ENCODE peak calls at places on chromosome 1, in six cellular contexts. W is IMR-90, M is mesendoderm, B is mesenchymal stem cell, T is H1, O is trophoblast cell. R is an unnamed sample.
A peak's percentile ranks its signal among the peaks of the same experiment; 100 is the strongest.

GRCh38 chr1:153598309-153599172 is 14.4 kb downstream of the S100A16 start:
- DNase-seq in W (peak; percentile 78), O (no peak), T (peak; percentile 63), B (peak; percentile 82), M (peak; percentile 91), R (no peak)

GRCh38 chr1:35590476-35591040 is 17.4 kb downstream of the TFAP2E start:
- DNase-seq in T (no peak), B (no peak), M (no peak), W (no peak), O (no peak), R (no peak)

GRCh38 chr1:82777240-82777639 is 976.5 kb downstream of the ADGRL2 start:
- DNase-seq in T (no peak), O (no peak), B (no peak), M (no peak), W (no peak), R (no peak)

GRCh38 chr1:200739499-200740290 is 1.0 kb downstream of the CAMSAP2 start:
- DNase-seq in W (no peak), B (peak; percentile 33), M (peak; percentile 38), O (no peak), T (no peak), R (no peak)

GRCh38 chr1:169795687-169796086 is 980 bp upstream of the METTL18 start:
- DNase-seq in O (no peak), T (no peak), B (peak; percentile 31), M (peak; percentile 42), W (no peak), R (no peak)

GRCh38 chr1:10606070-10606469 is 131.3 kb downstream of the PEX14 start:
- DNase-seq in M (no peak), T (no peak), W (no peak), B (no peak), O (no peak), R (no peak)

GRCh38 chr1:229989591-229990248 is 77.3 kb upstream of the GALNT2 start:
- DNase-seq in O (no peak), T (no peak), W (no peak), M (no peak), B (no peak), R (no peak)

GRCh38 chr1:159853417-159853816 is 9.0 kb downstream of the VSIG8 start:
- DNase-seq in O (no peak), W (peak; percentile 65), T (no peak), B (no peak), M (no peak), R (no peak)

GRCh38 chr1:25369241-25369640 is 31.1 kb downstream of the TMEM50A start:
- DNase-seq in B (no peak), M (no peak), T (no peak), O (peak; percentile 95), W (no peak), R (no peak)

GRCh38 chr1:56477164-56478111 is 101.9 kb downstream of the PLPP3 start:
- DNase-seq in B (peak; percentile 34), O (peak; percentile 36), M (peak; percentile 69), T (peak; percentile 67), W (peak; percentile 65), R (peak; percentile 57)

GRCh38 chr1:6351480-6352137 is 42.0 kb downstream of the ACOT7 start:
- DNase-seq in M (no peak), T (no peak), O (no peak), W (no peak), B (no peak), R (no peak)

GRCh38 chr1:48093147-48093546 is 96.0 kb upstream of the TRABD2B start:
- DNase-seq in W (no peak), B (no peak), M (no peak), O (no peak), T (peak; percentile 6), R (no peak)

GRCh38 chr1:154764773-154765172 is 105.3 kb downstream of the KCNN3 start:
- DNase-seq in T (no peak), O (no peak), W (no peak), B (no peak), M (no peak), R (no peak)

GRCh38 chr1:169100883-169101214 is 5.6 kb upstream of the ATP1B1 start:
- DNase-seq in O (no peak), B (no peak), T (no peak), M (no peak), W (no peak), R (no peak)

GRCh38 chr1:46153228-46153627 is 20.8 kb upstream of the PIK3R3 start:
- DNase-seq in M (no peak), W (peak; percentile 22), T (no peak), O (no peak), B (no peak), R (no peak)

GRCh38 chr1:151968058-151968457 is 25.6 kb downstream of the S100A10 start:
- DNase-seq in B (peak; percentile 57), O (peak; percentile 34), W (peak; percentile 41), M (peak; percentile 79), T (peak; percentile 67), R (peak; percentile 23)

GRCh38 chr1:202056644-202057334 is 46.4 kb downstream of the ELF3 start:
- DNase-seq in T (no peak), M (no peak), B (no peak), W (no peak), O (no peak), R (no peak)

GRCh38 chr1:1183221-1183747 is 9.6 kb downstream of the TTLL10 start:
- DNase-seq in B (no peak), M (no peak), O (no peak), W (no peak), T (peak; percentile 45), R (no peak)

GRCh38 chr1:22709891-22710687 is 550 bp upstream of the EPHB2 start:
- DNase-seq in M (peak; percentile 61), T (peak; percentile 79), O (peak; percentile 22), W (peak; percentile 64), B (peak; percentile 76), R (peak; percentile 73)

GRCh38 chr1:61274979-61275378 is 192.6 kb downstream of the NFIA start:
- DNase-seq in T (no peak), M (no peak), O (no peak), B (no peak), W (no peak), R (no peak)

GRCh38 chr1:58880592-58880991 is 96.7 kb upstream of the JUN start:
- DNase-seq in T (no peak), B (no peak), M (no peak), W (no peak), O (no peak), R (no peak)

GRCh38 chr1:236168716-236169429 is 26.5 kb downstream of the GPR137B start:
- DNase-seq in B (peak; percentile 51), O (peak; percentile 74), W (peak; percentile 53), M (no peak), T (peak; percentile 66), R (no peak)

GRCh38 chr1:103416681-103417318 is 108.7 kb upstream of the RNPC3 start:
- DNase-seq in M (no peak), O (no peak), T (no peak), B (no peak), W (peak; percentile 1), R (no peak)

GRCh38 chr1:43238104-43238503 is 31.7 kb upstream of the TMEM125 start:
- DNase-seq in M (peak; percentile 86), O (peak; percentile 68), B (peak; percentile 63), W (peak; percentile 64), T (peak; percentile 79), R (peak; percentile 64)

GRCh38 chr1:112840631-112841624 is 115.1 kb downstream of the SLC16A1 start:
- DNase-seq in W (no peak), B (no peak), M (peak; percentile 82), T (no peak), O (no peak), R (no peak)

DNA sequence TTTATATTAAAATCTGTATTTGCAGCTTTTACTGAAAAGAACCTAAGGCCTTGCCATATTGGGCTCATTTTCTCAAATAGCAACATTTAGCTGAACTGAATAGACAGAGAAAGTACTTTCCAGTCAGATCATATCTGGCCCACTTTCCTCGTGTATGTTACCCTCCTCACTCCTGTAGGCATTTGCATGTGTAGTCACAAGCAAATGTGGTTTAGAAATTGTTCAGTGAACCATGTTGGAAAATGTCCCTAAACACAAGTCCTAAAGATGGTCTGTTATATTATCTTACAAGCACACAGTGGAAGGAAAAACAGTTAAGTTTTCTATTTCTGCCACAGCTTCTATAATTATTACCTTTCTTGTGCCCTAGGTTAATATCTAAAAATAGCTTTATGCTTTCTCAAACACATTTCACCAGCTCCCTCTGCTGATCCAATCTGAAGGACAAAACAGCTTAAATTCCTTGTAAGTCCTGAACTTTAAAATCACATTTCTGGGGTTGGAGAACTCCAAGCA is 606 bp upstream of the FMO4 start:
- DNase-seq in B (no peak), O (no peak), T (no peak), W (no peak), M (no peak), R (no peak)
- H3K4me3 ChIP-seq in B (no peak overlapping the region), O (no peak overlapping the region), T (no peak overlapping the region), W (no peak overlapping the region), M (no peak overlapping the region), R (no peak overlapping the region)

GRCh38 chr1:32650752-32651460 is at the start of gene RBBP4:
- DNase-seq in M (peak; percentile 99), W (peak; percentile 96), B (peak; percentile 97), T (peak; percentile 99), O (peak; percentile 98), R (peak; percentile 98)

GRCh38 chr1:32652244-32652962 is 1.4 kb downstream of the RBBP4 start:
- DNase-seq in B (no peak), W (no peak), M (no peak), O (no peak), T (no peak), R (no peak)

GRCh38 chr1:32647308-32648134 is 2.8 kb downstream of the ZBTB8OS start:
- DNase-seq in W (no peak), B (no peak), O (no peak), T (no peak), M (no peak), R (no peak)

GRCh38 chr1:32650157-32650751 is at the start of gene ZBTB8OS:
- DNase-seq in M (peak; percentile 98), O (peak; percentile 95), B (peak; percentile 96), T (peak; percentile 81), W (peak; percentile 92), R (peak; percentile 77)

GRCh38 chr1:32651461-32652073 is 559 bp downstream of the RBBP4 start:
- DNase-seq in T (no peak), W (no peak), B (no peak), O (peak; percentile 23), M (no peak), R (no peak)
- H4K8ac ChIP-seq in T (peak overlapping the region; percentile 99), W (peak overlapping the region; percentile 75), B (peak overlapping the region; percentile 1), O (peak overlapping the region; percentile 90), M (peak overlapping the region; percentile 17), R (peak overlapping the region; percentile 96)

GRCh38 chr1:81702079-81702715 is 98.5 kb upstream of the ADGRL2 start:
- DNase-seq in B (peak; percentile 41), O (no peak), W (no peak), M (no peak), T (no peak), R (no peak)
- H2AK5ac ChIP-seq in B (no peak overlapping the region), O (peak overlapping the region; percentile 13), W (peak overlapping the region; percentile 48), M (no peak overlapping the region), T (no peak overlapping the region), R (no peak overlapping the region)

DNA sequence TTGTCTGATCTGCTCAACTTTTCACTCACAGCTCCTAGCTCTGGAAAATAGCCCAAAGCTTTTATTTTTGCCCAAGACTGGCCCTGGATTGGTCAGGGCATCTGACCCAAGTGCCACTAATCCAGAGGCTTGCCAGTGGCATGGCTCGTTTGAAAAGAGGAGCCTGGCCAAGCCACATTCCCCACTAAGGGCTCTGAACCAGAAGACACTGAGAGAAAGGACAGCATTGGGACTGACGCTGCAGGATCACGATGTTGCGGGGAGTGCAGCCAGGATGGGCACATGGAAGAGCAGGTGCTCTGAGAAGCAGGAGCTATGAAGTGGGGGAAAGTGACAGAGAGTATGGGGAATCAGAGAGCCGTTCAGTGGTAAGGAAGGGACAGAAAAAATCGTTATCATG is 44.9 kb upstream of the TSPAN2 start:
- DNase-seq in O (no peak), B (no peak), M (no peak), T (no peak), W (no peak), R (no peak)
- H3K4me3 ChIP-seq in O (no peak overlapping the region), B (no peak overlapping the region), M (no peak overlapping the region), T (no peak overlapping the region), W (no peak overlapping the region), R (no peak overlapping the region)

GRCh38 chr1:91731815-91732214 is 154.1 kb downstream of the TGFBR3 start:
- DNase-seq in B (no peak), T (no peak), O (no peak), M (no peak), W (peak; percentile 49), R (no peak)
- H4K8ac ChIP-seq in B (no peak overlapping the region), T (no peak overlapping the region), O (no peak overlapping the region), M (no peak overlapping the region), W (no peak overlapping the region), R (no peak overlapping the region)